ENCODE peak calls at places on chromosome 4, in eight cellular contexts. One of them, this sample, is unnamed.
A peak's percentile ranks its signal among the peaks of the same experiment; 100 is the strongest.

GRCh38 chr4:146649232-146649631 is 10.5 kb downstream of the POU4F2 start:
- DNase-seq in Calu3: no peak
- DNase-seq in progenitor cell of endocrine pancreas: no peak
- DNase-seq in astrocyte of the spinal cord: no peak
- DNase-seq in endodermal cell: no peak
- DNase-seq in choroid plexus epithelial cell: no peak
- DNase-seq in thoracic aorta: no peak
- DNase-seq in activated CD8-positive, alpha-beta T cell treated with anti-CD3 and anti-CD28 coated beads for 36 hours: no peak
- DNase-seq in this sample: no peak

GRCh38 chr4:140176735-140177134 is 22.8 kb upstream of the MAML3 start:
- DNase-seq in Calu3: no peak
- DNase-seq in progenitor cell of endocrine pancreas: no peak
- DNase-seq in astrocyte of the spinal cord: peak; percentile 57
- DNase-seq in endodermal cell: no peak
- DNase-seq in choroid plexus epithelial cell: peak; percentile 62
- DNase-seq in thoracic aorta: no peak
- DNase-seq in activated CD8-positive, alpha-beta T cell treated with anti-CD3 and anti-CD28 coated beads for 36 hours: no peak
- DNase-seq in this sample: peak; percentile 25

GRCh38 chr4:122784261-122784660 is 42.4 kb upstream of the FGF2 start:
- DNase-seq in Calu3: no peak
- DNase-seq in progenitor cell of endocrine pancreas: no peak
- DNase-seq in astrocyte of the spinal cord: no peak
- DNase-seq in endodermal cell: no peak
- DNase-seq in choroid plexus epithelial cell: no peak
- DNase-seq in thoracic aorta: no peak
- DNase-seq in activated CD8-positive, alpha-beta T cell treated with anti-CD3 and anti-CD28 coated beads for 36 hours: no peak
- DNase-seq in this sample: no peak

GRCh38 chr4:11908205-11908604 is 479.5 kb upstream of the HS3ST1 start:
- DNase-seq in Calu3: no peak
- DNase-seq in progenitor cell of endocrine pancreas: no peak
- DNase-seq in astrocyte of the spinal cord: no peak
- DNase-seq in endodermal cell: no peak
- DNase-seq in choroid plexus epithelial cell: no peak
- DNase-seq in thoracic aorta: no peak
- DNase-seq in activated CD8-positive, alpha-beta T cell treated with anti-CD3 and anti-CD28 coated beads for 36 hours: no peak
- DNase-seq in this sample: no peak

GRCh38 chr4:27318740-27319139 is 458.1 kb downstream of the STIM2 start:
- DNase-seq in Calu3: peak; percentile 55
- DNase-seq in progenitor cell of endocrine pancreas: no peak
- DNase-seq in astrocyte of the spinal cord: peak; percentile 30
- DNase-seq in endodermal cell: peak; percentile 92
- DNase-seq in choroid plexus epithelial cell: peak; percentile 5
- DNase-seq in thoracic aorta: no peak
- DNase-seq in activated CD8-positive, alpha-beta T cell treated with anti-CD3 and anti-CD28 coated beads for 36 hours: peak; percentile 47
- DNase-seq in this sample: peak; percentile 40

GRCh38 chr4:38237139-38237538 is 276.9 kb downstream of the PTTG2 start:
- DNase-seq in Calu3: peak; percentile 40
- DNase-seq in progenitor cell of endocrine pancreas: no peak
- DNase-seq in astrocyte of the spinal cord: peak; percentile 26
- DNase-seq in endodermal cell: no peak
- DNase-seq in choroid plexus epithelial cell: peak; percentile 47
- DNase-seq in thoracic aorta: no peak
- DNase-seq in activated CD8-positive, alpha-beta T cell treated with anti-CD3 and anti-CD28 coated beads for 36 hours: no peak
- DNase-seq in this sample: peak; percentile 76

GRCh38 chr4:71095141-71095939 is 101.9 kb downstream of the DCK start:
- DNase-seq in Calu3: no peak
- DNase-seq in progenitor cell of endocrine pancreas: no peak
- DNase-seq in astrocyte of the spinal cord: no peak
- DNase-seq in endodermal cell: no peak
- DNase-seq in choroid plexus epithelial cell: no peak
- DNase-seq in thoracic aorta: no peak
- DNase-seq in activated CD8-positive, alpha-beta T cell treated with anti-CD3 and anti-CD28 coated beads for 36 hours: no peak
- DNase-seq in this sample: no peak

GRCh38 chr4:1973661-1974060 is 35.1 kb downstream of the NELFA start:
- DNase-seq in Calu3: no peak
- DNase-seq in progenitor cell of endocrine pancreas: no peak
- DNase-seq in astrocyte of the spinal cord: no peak
- DNase-seq in endodermal cell: no peak
- DNase-seq in choroid plexus epithelial cell: no peak
- DNase-seq in thoracic aorta: no peak
- DNase-seq in activated CD8-positive, alpha-beta T cell treated with anti-CD3 and anti-CD28 coated beads for 36 hours: no peak
- DNase-seq in this sample: no peak

GRCh38 chr4:23366207-23366906 is 523.5 kb downstream of the PPARGC1A start:
- DNase-seq in Calu3: no peak
- DNase-seq in progenitor cell of endocrine pancreas: no peak
- DNase-seq in astrocyte of the spinal cord: no peak
- DNase-seq in endodermal cell: no peak
- DNase-seq in choroid plexus epithelial cell: no peak
- DNase-seq in thoracic aorta: no peak
- DNase-seq in activated CD8-positive, alpha-beta T cell treated with anti-CD3 and anti-CD28 coated beads for 36 hours: no peak
- DNase-seq in this sample: no peak

GRCh38 chr4:75892508-75892907 is 9.7 kb downstream of the PPEF2 start:
- DNase-seq in Calu3: peak; percentile 27
- DNase-seq in progenitor cell of endocrine pancreas: no peak
- DNase-seq in astrocyte of the spinal cord: no peak
- DNase-seq in endodermal cell: peak; percentile 79
- DNase-seq in choroid plexus epithelial cell: no peak
- DNase-seq in thoracic aorta: no peak
- DNase-seq in activated CD8-positive, alpha-beta T cell treated with anti-CD3 and anti-CD28 coated beads for 36 hours: peak; percentile 12
- DNase-seq in this sample: no peak

GRCh38 chr4:108044951-108045686 is 55.4 kb downstream of the HADH start:
- DNase-seq in Calu3: no peak
- DNase-seq in progenitor cell of endocrine pancreas: no peak
- DNase-seq in astrocyte of the spinal cord: no peak
- DNase-seq in endodermal cell: no peak
- DNase-seq in choroid plexus epithelial cell: no peak
- DNase-seq in thoracic aorta: no peak
- DNase-seq in activated CD8-positive, alpha-beta T cell treated with anti-CD3 and anti-CD28 coated beads for 36 hours: no peak
- DNase-seq in this sample: peak; percentile 64

GRCh38 chr4:154329939-154330338 is 161.7 kb downstream of the DCHS2 start:
- DNase-seq in Calu3: no peak
- DNase-seq in progenitor cell of endocrine pancreas: no peak
- DNase-seq in astrocyte of the spinal cord: no peak
- DNase-seq in endodermal cell: no peak
- DNase-seq in choroid plexus epithelial cell: peak; percentile 20
- DNase-seq in thoracic aorta: no peak
- DNase-seq in activated CD8-positive, alpha-beta T cell treated with anti-CD3 and anti-CD28 coated beads for 36 hours: no peak
- DNase-seq in this sample: peak; percentile 91

GRCh38 chr4:154328030-154328429 is 163.6 kb downstream of the DCHS2 start:
- DNase-seq in Calu3: no peak
- DNase-seq in progenitor cell of endocrine pancreas: no peak
- DNase-seq in astrocyte of the spinal cord: no peak
- DNase-seq in endodermal cell: no peak
- DNase-seq in choroid plexus epithelial cell: no peak
- DNase-seq in thoracic aorta: no peak
- DNase-seq in activated CD8-positive, alpha-beta T cell treated with anti-CD3 and anti-CD28 coated beads for 36 hours: no peak
- DNase-seq in this sample: no peak

GRCh38 chr4:154332681-154333421 is 158.7 kb downstream of the DCHS2 start:
- DNase-seq in Calu3: no peak
- DNase-seq in progenitor cell of endocrine pancreas: no peak
- DNase-seq in astrocyte of the spinal cord: no peak
- DNase-seq in endodermal cell: peak; percentile 92
- DNase-seq in choroid plexus epithelial cell: no peak
- DNase-seq in thoracic aorta: no peak
- DNase-seq in activated CD8-positive, alpha-beta T cell treated with anti-CD3 and anti-CD28 coated beads for 36 hours: peak; percentile 77
- DNase-seq in this sample: no peak

DNA sequence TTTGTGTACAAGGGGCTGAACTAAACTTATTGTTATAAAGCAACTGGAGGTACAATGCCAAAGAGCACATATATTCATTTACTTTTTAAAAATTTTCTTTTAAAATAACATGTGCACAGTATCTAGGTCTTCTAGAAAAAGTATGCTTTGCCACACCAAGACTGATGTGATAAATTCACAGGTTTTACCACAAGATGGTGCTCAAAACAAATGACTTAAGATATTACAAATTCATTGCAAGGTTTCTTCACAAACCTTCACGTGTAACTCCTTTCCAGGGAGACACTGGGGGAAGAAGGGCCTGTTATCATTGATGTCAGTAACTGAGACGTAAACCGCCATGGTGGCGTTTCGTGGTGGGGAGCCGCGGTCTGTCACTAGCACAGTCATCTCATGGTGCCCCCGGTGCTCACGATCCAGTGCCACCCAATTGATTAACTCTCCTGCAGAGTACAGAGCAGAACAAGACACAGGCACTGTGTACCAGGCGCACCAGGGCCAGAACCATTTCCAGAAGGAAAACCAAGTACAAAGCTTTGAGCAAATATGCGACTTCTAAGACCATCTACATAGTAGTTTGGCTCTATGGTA is 162.2 kb downstream of the DCHS2 start:
- DNase-seq in Calu3: no peak
- DNase-seq in progenitor cell of endocrine pancreas: no peak
- DNase-seq in astrocyte of the spinal cord: peak; percentile 36
- DNase-seq in endodermal cell: peak; percentile 56
- DNase-seq in choroid plexus epithelial cell: peak; percentile 66
- DNase-seq in thoracic aorta: no peak
- DNase-seq in activated CD8-positive, alpha-beta T cell treated with anti-CD3 and anti-CD28 coated beads for 36 hours: peak; percentile 2
- DNase-seq in this sample: peak; percentile 50
- TF ChIP-seq CTCF in Calu3: no peak
- TF ChIP-seq CTCF in progenitor cell of endocrine pancreas: peak; percentile 55
- TF ChIP-seq CTCF in astrocyte of the spinal cord: peak; percentile 30
- TF ChIP-seq CTCF in endodermal cell: peak; percentile 68
- TF ChIP-seq CTCF in choroid plexus epithelial cell: peak; percentile 46
- TF ChIP-seq CTCF in thoracic aorta: peak; percentile 51
- TF ChIP-seq CTCF in activated CD8-positive, alpha-beta T cell treated with anti-CD3 and anti-CD28 coated beads for 36 hours: peak; percentile 26
- TF ChIP-seq CTCF in this sample: peak; percentile 44

GRCh38 chr4:66252291-66252690 is 582.0 kb upstream of the EPHA5 start:
- DNase-seq in Calu3: no peak
- DNase-seq in progenitor cell of endocrine pancreas: no peak
- DNase-seq in astrocyte of the spinal cord: no peak
- DNase-seq in endodermal cell: no peak
- DNase-seq in choroid plexus epithelial cell: peak; percentile 22
- DNase-seq in thoracic aorta: no peak
- DNase-seq in activated CD8-positive, alpha-beta T cell treated with anti-CD3 and anti-CD28 coated beads for 36 hours: no peak
- DNase-seq in this sample: peak; percentile 6
- TF ChIP-seq CTCF in Calu3: no peak
- TF ChIP-seq CTCF in progenitor cell of endocrine pancreas: peak; percentile 33
- TF ChIP-seq CTCF in astrocyte of the spinal cord: peak; percentile 10
- TF ChIP-seq CTCF in endodermal cell: peak; percentile 44
- TF ChIP-seq CTCF in choroid plexus epithelial cell: peak; percentile 44
- TF ChIP-seq CTCF in thoracic aorta: no peak
- TF ChIP-seq CTCF in activated CD8-positive, alpha-beta T cell treated with anti-CD3 and anti-CD28 coated beads for 36 hours: no peak
- TF ChIP-seq CTCF in this sample: no peak

DNA sequence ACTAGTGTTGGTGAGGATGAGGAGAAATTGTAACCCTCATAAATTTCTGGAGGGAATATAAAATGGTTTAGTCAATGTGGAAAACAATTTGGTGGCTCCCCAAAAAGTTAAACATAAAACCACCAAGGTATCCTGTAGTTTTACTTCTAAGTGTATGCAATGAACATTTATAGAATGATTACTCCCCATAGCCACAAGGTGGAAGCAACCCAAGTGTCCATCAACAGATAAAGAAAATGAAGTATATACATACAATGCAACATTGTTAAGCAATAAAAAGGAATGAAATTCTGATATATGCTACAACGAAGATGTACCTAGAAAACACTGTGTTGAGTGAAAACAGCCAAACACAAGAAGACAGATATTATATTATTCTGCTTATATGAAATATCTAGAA is 569.1 kb upstream of the GRID2 start:
- DNase-seq in Calu3: no peak
- DNase-seq in progenitor cell of endocrine pancreas: no peak
- DNase-seq in astrocyte of the spinal cord: no peak
- DNase-seq in endodermal cell: no peak
- DNase-seq in choroid plexus epithelial cell: peak; percentile 36
- DNase-seq in thoracic aorta: no peak
- DNase-seq in activated CD8-positive, alpha-beta T cell treated with anti-CD3 and anti-CD28 coated beads for 36 hours: no peak
- DNase-seq in this sample: peak; percentile 23
- TF ChIP-seq CTCF in Calu3: no peak
- TF ChIP-seq CTCF in progenitor cell of endocrine pancreas: no peak
- TF ChIP-seq CTCF in astrocyte of the spinal cord: no peak
- TF ChIP-seq CTCF in endodermal cell: peak; percentile 62
- TF ChIP-seq CTCF in choroid plexus epithelial cell: peak; percentile 38
- TF ChIP-seq CTCF in thoracic aorta: no peak
- TF ChIP-seq CTCF in activated CD8-positive, alpha-beta T cell treated with anti-CD3 and anti-CD28 coated beads for 36 hours: no peak
- TF ChIP-seq CTCF in this sample: no peak

DNA sequence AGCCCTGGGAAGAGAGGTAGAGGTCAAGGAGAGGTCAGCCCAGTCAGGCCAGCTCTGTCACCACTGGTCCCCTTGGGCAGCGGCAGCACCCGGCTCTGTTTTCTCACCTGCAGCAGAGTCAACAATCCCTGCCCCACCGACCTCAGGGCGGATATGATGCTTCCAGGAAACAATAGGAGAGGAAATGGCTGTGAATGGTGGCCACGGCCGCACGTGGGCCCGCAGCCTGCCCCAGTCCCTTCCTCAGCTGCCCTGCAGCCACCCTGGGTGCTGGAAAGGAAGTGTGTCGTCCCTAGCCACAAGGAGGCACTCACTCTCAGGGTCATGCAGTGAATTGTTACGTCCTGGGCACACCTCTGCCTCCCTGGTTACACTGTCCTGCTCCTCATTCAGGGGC is 92.5 kb upstream of the ENPP6 start:
- DNase-seq in Calu3: no peak
- DNase-seq in progenitor cell of endocrine pancreas: no peak
- DNase-seq in astrocyte of the spinal cord: no peak
- DNase-seq in endodermal cell: peak; percentile 69
- DNase-seq in choroid plexus epithelial cell: no peak
- DNase-seq in thoracic aorta: no peak
- DNase-seq in activated CD8-positive, alpha-beta T cell treated with anti-CD3 and anti-CD28 coated beads for 36 hours: peak; percentile 72
- DNase-seq in this sample: peak; percentile 47
- TF ChIP-seq CTCF in Calu3: no peak
- TF ChIP-seq CTCF in progenitor cell of endocrine pancreas: no peak
- TF ChIP-seq CTCF in astrocyte of the spinal cord: peak; percentile 8
- TF ChIP-seq CTCF in endodermal cell: peak; percentile 53
- TF ChIP-seq CTCF in choroid plexus epithelial cell: peak; percentile 31
- TF ChIP-seq CTCF in thoracic aorta: no peak
- TF ChIP-seq CTCF in activated CD8-positive, alpha-beta T cell treated with anti-CD3 and anti-CD28 coated beads for 36 hours: peak; percentile 60
- TF ChIP-seq CTCF in this sample: no peak

DNA sequence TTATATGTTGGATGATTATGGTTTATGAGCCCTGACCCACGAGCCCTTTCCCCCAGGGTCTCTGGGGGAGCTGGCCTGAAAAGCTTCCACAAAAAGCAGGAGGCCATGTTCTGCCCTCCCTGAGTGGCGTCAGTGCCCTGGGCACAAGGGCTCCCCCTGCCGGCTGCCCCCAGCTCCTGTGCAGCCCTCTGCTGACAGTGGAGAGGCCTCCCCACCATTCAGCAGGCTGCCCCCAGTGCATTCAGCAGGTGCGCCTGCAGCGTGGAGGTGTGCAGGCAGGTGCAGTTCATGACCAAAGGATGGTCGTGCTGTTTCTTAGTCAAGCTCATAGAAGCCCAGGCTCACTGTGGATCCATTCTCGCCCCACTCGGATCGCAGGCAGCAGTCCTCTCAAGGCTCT is 12.5 kb upstream of the S100P start:
- DNase-seq in Calu3: peak; percentile 52
- DNase-seq in progenitor cell of endocrine pancreas: no peak
- DNase-seq in astrocyte of the spinal cord: no peak
- DNase-seq in endodermal cell: no peak
- DNase-seq in choroid plexus epithelial cell: no peak
- DNase-seq in thoracic aorta: no peak
- DNase-seq in activated CD8-positive, alpha-beta T cell treated with anti-CD3 and anti-CD28 coated beads for 36 hours: no peak
- DNase-seq in this sample: no peak
- TF ChIP-seq CTCF in Calu3: peak; percentile 38
- TF ChIP-seq CTCF in progenitor cell of endocrine pancreas: no peak
- TF ChIP-seq CTCF in astrocyte of the spinal cord: no peak
- TF ChIP-seq CTCF in endodermal cell: no peak
- TF ChIP-seq CTCF in choroid plexus epithelial cell: no peak
- TF ChIP-seq CTCF in thoracic aorta: no peak
- TF ChIP-seq CTCF in activated CD8-positive, alpha-beta T cell treated with anti-CD3 and anti-CD28 coated beads for 36 hours: no peak
- TF ChIP-seq CTCF in this sample: no peak

This sample was measured in MCF 10A.